ENCODE peak calls at places on chromosomes 5 and 9, in six cellular contexts. One of them, this sample, is unnamed.

GRCh38 chr9:125747765-125748510 is 765 bp downstream of the PBX3 start:
- DNase-seq in breast epithelium: no peak
- DNase-seq in GM23248: peak; percentile 67
- DNase-seq in PC-3: peak; percentile 14
- DNase-seq in fibroblast of lung: no peak
- DNase-seq in left lung: peak; percentile 92
- DNase-seq in this sample: peak; percentile 58

GRCh38 chr5:110161162-110161561 is 471.4 kb downstream of the MAN2A1 start:
- DNase-seq in left lung: no peak
- DNase-seq in breast epithelium: no peak
- DNase-seq in GM23248: no peak
- DNase-seq in fibroblast of lung: peak; percentile 20
- DNase-seq in PC-3: peak; percentile 28
- DNase-seq in this sample: no peak

GRCh38 chr5:219492-219891 is 1.4 kb downstream of the SDHA start:
- DNase-seq in GM23248: peak; percentile 74
- DNase-seq in fibroblast of lung: peak; percentile 59
- DNase-seq in left lung: no peak
- DNase-seq in PC-3: peak; percentile 45
- DNase-seq in breast epithelium: no peak
- DNase-seq in this sample: peak; percentile 29

GRCh38 chr5:135729582-135729879 is 104.9 kb upstream of the SLC25A48 start:
- DNase-seq in GM23248: no peak
- DNase-seq in fibroblast of lung: no peak
- DNase-seq in PC-3: peak; percentile 6
- DNase-seq in breast epithelium: no peak
- DNase-seq in left lung: no peak
- DNase-seq in this sample: no peak

GRCh38 chr9:21413089-21414023 is 4.4 kb downstream of the IFNA8 start:
- DNase-seq in fibroblast of lung: no peak
- DNase-seq in breast epithelium: no peak
- DNase-seq in PC-3: no peak
- DNase-seq in left lung: no peak
- DNase-seq in GM23248: peak; percentile 12
- DNase-seq in this sample: no peak

GRCh38 chr5:40361378-40361777 is 318.3 kb upstream of the PTGER4 start:
- DNase-seq in left lung: no peak
- DNase-seq in PC-3: no peak
- DNase-seq in GM23248: no peak
- DNase-seq in fibroblast of lung: no peak
- DNase-seq in breast epithelium: no peak
- DNase-seq in this sample: no peak

GRCh38 chr5:79261907-79262306 is 26.0 kb downstream of the JMY start:
- DNase-seq in GM23248: no peak
- DNase-seq in fibroblast of lung: no peak
- DNase-seq in PC-3: no peak
- DNase-seq in left lung: no peak
- DNase-seq in breast epithelium: no peak
- DNase-seq in this sample: no peak

GRCh38 chr5:135033026-135033861 is 784 bp downstream of the PITX1 start:
- DNase-seq in breast epithelium: no peak
- DNase-seq in GM23248: peak; percentile 54
- DNase-seq in fibroblast of lung: peak; percentile 19
- DNase-seq in left lung: peak; percentile 71
- DNase-seq in PC-3: peak; percentile 24
- DNase-seq in this sample: no peak

GRCh38 chr5:129670944-129671343 is 77.0 kb upstream of the MINAR2 start:
- DNase-seq in left lung: no peak
- DNase-seq in GM23248: peak; percentile 14
- DNase-seq in fibroblast of lung: peak; percentile 76
- DNase-seq in PC-3: peak; percentile 61
- DNase-seq in breast epithelium: no peak
- DNase-seq in this sample: no peak

GRCh38 chr5:105898183-105898582 is 1772.6 kb downstream of the EFNA5 start:
- DNase-seq in breast epithelium: no peak
- DNase-seq in left lung: no peak
- DNase-seq in PC-3: no peak
- DNase-seq in fibroblast of lung: no peak
- DNase-seq in GM23248: no peak
- DNase-seq in this sample: no peak

GRCh38 chr5:172035039-172035438 is 28.6 kb upstream of the FBXW11 start:
- DNase-seq in PC-3: no peak
- DNase-seq in left lung: no peak
- DNase-seq in fibroblast of lung: no peak
- DNase-seq in GM23248: no peak
- DNase-seq in breast epithelium: no peak
- DNase-seq in this sample: no peak

GRCh38 chr5:163564321-163564924 is 59.0 kb downstream of the MAT2B start:
- DNase-seq in fibroblast of lung: peak; percentile 40
- DNase-seq in PC-3: peak; percentile 84
- DNase-seq in breast epithelium: no peak
- DNase-seq in GM23248: peak; percentile 72
- DNase-seq in left lung: no peak
- DNase-seq in this sample: peak; percentile 70

GRCh38 chr9:110217656-110218099 is 9.7 kb upstream of the C9orf152 start:
- DNase-seq in GM23248: peak; percentile 66
- DNase-seq in PC-3: peak; percentile 62
- DNase-seq in fibroblast of lung: peak; percentile 43
- DNase-seq in breast epithelium: no peak
- DNase-seq in left lung: no peak
- DNase-seq in this sample: no peak

GRCh38 chr9:91360551-91361293 is 996 bp downstream of the AUH start:
- DNase-seq in PC-3: no peak
- DNase-seq in GM23248: peak; percentile 29
- DNase-seq in breast epithelium: no peak
- DNase-seq in fibroblast of lung: no peak
- DNase-seq in left lung: no peak
- DNase-seq in this sample: no peak

GRCh38 chr9:129241725-129242124 is 63.7 kb upstream of the IER5L start:
- DNase-seq in breast epithelium: no peak
- DNase-seq in left lung: no peak
- DNase-seq in fibroblast of lung: no peak
- DNase-seq in GM23248: no peak
- DNase-seq in PC-3: no peak
- DNase-seq in this sample: no peak

GRCh38 chr5:175893466-175893865 is 22.1 kb downstream of the CPLX2 start:
- DNase-seq in PC-3: no peak
- DNase-seq in fibroblast of lung: no peak
- DNase-seq in GM23248: no peak
- DNase-seq in breast epithelium: no peak
- DNase-seq in left lung: no peak
- DNase-seq in this sample: no peak

GRCh38 chr5:135307143-135307903 is 91.7 kb downstream of the MACROH2A1 start:
- DNase-seq in GM23248: no peak
- DNase-seq in left lung: no peak
- DNase-seq in fibroblast of lung: peak; percentile 17
- DNase-seq in breast epithelium: no peak
- DNase-seq in PC-3: no peak
- DNase-seq in this sample: no peak

GRCh38 chr5:123811771-123812170 is 299.8 kb downstream of the CSNK1G3 start:
- DNase-seq in fibroblast of lung: no peak
- DNase-seq in GM23248: no peak
- DNase-seq in PC-3: no peak
- DNase-seq in breast epithelium: no peak
- DNase-seq in left lung: no peak
- DNase-seq in this sample: no peak

GRCh38 chr5:21711854-21712752 is 1141.0 kb downstream of the CDH12 start:
- DNase-seq in fibroblast of lung: peak; percentile 47
- DNase-seq in breast epithelium: no peak
- DNase-seq in left lung: no peak
- DNase-seq in PC-3: peak; percentile 68
- DNase-seq in GM23248: peak; percentile 13
- DNase-seq in this sample: no peak

GRCh38 chr5:58135571-58136335 is 324.1 kb downstream of the PLK2 start:
- DNase-seq in GM23248: peak; percentile 68
- DNase-seq in left lung: no peak
- DNase-seq in breast epithelium: no peak
- DNase-seq in PC-3: peak; percentile 74
- DNase-seq in fibroblast of lung: peak; percentile 67
- DNase-seq in this sample: no peak

GRCh38 chr5:95857185-95857945 is 34.8 kb upstream of the GLRX start:
- DNase-seq in left lung: no peak
- DNase-seq in PC-3: no peak
- DNase-seq in breast epithelium: peak; percentile 69
- DNase-seq in GM23248: peak; percentile 66
- DNase-seq in fibroblast of lung: peak; percentile 42
- DNase-seq in this sample: no peak

GRCh38 chr9:113558632-113559502 is 95.3 kb downstream of the RGS3 start:
- DNase-seq in fibroblast of lung: peak; percentile 76
- DNase-seq in breast epithelium: peak; percentile 60
- DNase-seq in GM23248: peak; percentile 78
- DNase-seq in left lung: no peak
- DNase-seq in PC-3: no peak
- DNase-seq in this sample: peak; percentile 47

GRCh38 chr5:14706615-14707021 is 42.1 kb downstream of the OTULIN start:
- DNase-seq in GM23248: peak; percentile 77
- DNase-seq in left lung: no peak
- DNase-seq in breast epithelium: no peak
- DNase-seq in fibroblast of lung: peak; percentile 72
- DNase-seq in PC-3: no peak
- DNase-seq in this sample: no peak

GRCh38 chr9:113298924-113299770 is 4.0 kb downstream of the RNF183 start:
- DNase-seq in breast epithelium: no peak
- DNase-seq in left lung: no peak
- DNase-seq in PC-3: no peak
- DNase-seq in GM23248: no peak
- DNase-seq in fibroblast of lung: no peak
- DNase-seq in this sample: no peak

GRCh38 chr9:131755541-131756198 is 15.8 kb upstream of the RAPGEF1 start:
- DNase-seq in fibroblast of lung: peak; percentile 68
- DNase-seq in GM23248: peak; percentile 90
- DNase-seq in left lung: peak; percentile 89
- DNase-seq in PC-3: peak; percentile 77
- DNase-seq in breast epithelium: peak; percentile 84
- DNase-seq in this sample: peak; percentile 84

GRCh38 chr9:34372598-34373011 is 4.1 kb downstream of the MYORG start:
- DNase-seq in breast epithelium: peak; percentile 88
- DNase-seq in left lung: no peak
- DNase-seq in PC-3: no peak
- DNase-seq in fibroblast of lung: no peak
- DNase-seq in GM23248: no peak
- DNase-seq in this sample: no peak

GRCh38 chr5:115800108-115800507 is 16.4 kb downstream of the CDO1 start:
- DNase-seq in GM23248: no peak
- DNase-seq in breast epithelium: no peak
- DNase-seq in fibroblast of lung: no peak
- DNase-seq in PC-3: no peak
- DNase-seq in left lung: no peak
- DNase-seq in this sample: no peak

GRCh38 chr9:129895376-129896268 is 60.4 kb downstream of the USP20 start:
- DNase-seq in left lung: no peak
- DNase-seq in fibroblast of lung: no peak
- DNase-seq in PC-3: no peak
- DNase-seq in breast epithelium: no peak
- DNase-seq in GM23248: no peak
- DNase-seq in this sample: no peak

GRCh38 chr5:139415221-139415861 is 11.5 kb upstream of the SPATA24 start:
- DNase-seq in fibroblast of lung: no peak
- DNase-seq in PC-3: no peak
- DNase-seq in left lung: no peak
- DNase-seq in GM23248: no peak
- DNase-seq in breast epithelium: no peak
- DNase-seq in this sample: no peak

GRCh38 chr9:94801242-94801641 is 74.7 kb downstream of the AOPEP start:
- DNase-seq in fibroblast of lung: peak; percentile 58
- DNase-seq in PC-3: no peak
- DNase-seq in GM23248: peak; percentile 38
- DNase-seq in breast epithelium: no peak
- DNase-seq in left lung: no peak
- DNase-seq in this sample: no peak
- H3K27ac ChIP-seq in fibroblast of lung: peak overlapping the region; percentile 3
- H3K27ac ChIP-seq in PC-3: no peak overlapping the region
- H3K27ac ChIP-seq in GM23248: peak overlapping the region; percentile 36
- H3K27ac ChIP-seq in breast epithelium: peak overlapping the region; percentile 67
- H3K27ac ChIP-seq in left lung: peak overlapping the region; percentile 83
- H3K27ac ChIP-seq in this sample: no peak overlapping the region

DNA sequence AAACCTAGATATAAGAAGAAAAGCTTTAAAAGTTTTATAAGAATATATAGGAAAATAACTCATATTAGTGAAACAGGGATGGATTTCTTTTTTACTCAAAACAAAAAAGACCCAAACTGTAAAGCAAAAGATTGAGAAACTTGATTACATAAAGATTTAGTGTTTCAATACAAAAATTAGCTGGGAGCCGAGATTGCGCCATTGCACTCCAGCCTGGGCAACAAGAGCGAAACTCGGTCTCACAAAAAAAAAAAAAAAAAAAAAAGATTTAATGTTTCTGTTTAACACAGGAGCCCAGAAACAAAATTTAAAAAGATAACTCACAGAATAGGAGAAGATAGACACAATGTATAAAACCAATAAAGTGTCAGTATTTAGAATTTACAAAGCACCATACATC is 45.2 kb downstream of the CDC14B start:
- DNase-seq in GM23248: no peak
- DNase-seq in left lung: peak; percentile 25
- DNase-seq in fibroblast of lung: no peak
- DNase-seq in PC-3: no peak
- DNase-seq in breast epithelium: no peak
- DNase-seq in this sample: no peak
- H3K4me1 ChIP-seq in GM23248: no peaks in the 10 kb centered on the region
- H3K4me1 ChIP-seq in left lung: no peaks in the 10 kb centered on the region
- H3K4me1 ChIP-seq in fibroblast of lung: peaks cover 3% of the 10 kb centered on the region
- H3K4me1 ChIP-seq in PC-3: no peaks in the 10 kb centered on the region
- H3K4me1 ChIP-seq in breast epithelium: no peaks in the 10 kb centered on the region
- H3K4me1 ChIP-seq in this sample: no peaks in the 10 kb centered on the region

DNA sequence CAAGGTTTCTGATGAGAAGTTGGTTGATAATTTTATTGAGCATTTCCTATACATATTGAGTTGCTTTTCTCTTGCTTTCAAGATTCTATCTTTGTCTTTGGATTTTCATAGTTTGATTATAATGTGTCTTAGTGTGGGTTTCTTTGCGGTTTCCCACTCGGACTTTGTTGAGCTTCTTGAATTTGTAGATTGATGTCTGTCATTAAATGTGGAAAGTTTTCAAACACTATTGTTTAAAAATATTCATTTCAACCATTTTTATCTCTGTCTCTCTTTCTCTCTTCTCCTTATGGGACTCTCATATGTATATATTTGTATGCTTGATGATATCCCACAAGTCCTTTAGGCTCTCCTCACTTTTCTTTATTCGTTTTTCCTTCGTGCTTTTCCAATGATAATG is 18.5 kb upstream of the PCDHA1 start:
- DNase-seq in GM23248: no peak
- DNase-seq in fibroblast of lung: no peak
- DNase-seq in left lung: no peak
- DNase-seq in breast epithelium: no peak
- DNase-seq in PC-3: no peak
- DNase-seq in this sample: no peak
- H3K9me3 ChIP-seq in GM23248: peaks cover 30% of the 10 kb centered on the region
- H3K9me3 ChIP-seq in fibroblast of lung: no peaks in the 10 kb centered on the region
- H3K9me3 ChIP-seq in left lung: peaks cover 100% of the 10 kb centered on the region
- H3K9me3 ChIP-seq in breast epithelium: peaks cover 99% of the 10 kb centered on the region
- H3K9me3 ChIP-seq in PC-3: peaks cover 43% of the 10 kb centered on the region
- H3K9me3 ChIP-seq in this sample: peaks cover 16% of the 10 kb centered on the region

DNA sequence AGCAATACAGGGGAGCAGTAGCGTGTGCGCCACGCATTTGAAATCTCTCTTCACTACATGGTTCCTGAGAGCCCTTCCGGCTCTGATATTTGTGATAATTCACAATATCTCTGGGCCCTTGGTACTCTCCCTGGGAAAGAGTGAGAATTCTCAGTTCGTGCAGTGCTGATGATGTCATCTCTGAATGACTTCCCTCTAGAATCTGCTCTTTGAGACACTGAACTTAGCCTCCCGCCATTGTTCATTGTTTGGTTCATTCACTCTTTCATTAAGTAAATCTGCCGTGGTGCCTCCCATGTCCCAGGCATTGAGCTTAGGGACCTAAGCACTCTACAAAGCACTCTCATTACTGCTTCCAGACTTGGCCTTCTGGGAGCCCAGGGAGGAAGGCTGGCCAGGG is 94.0 kb downstream of the PPARGC1B start:
- DNase-seq in breast epithelium: no peak
- DNase-seq in PC-3: no peak
- DNase-seq in left lung: no peak
- DNase-seq in GM23248: no peak
- DNase-seq in fibroblast of lung: no peak
- DNase-seq in this sample: no peak
- H3K27ac ChIP-seq in breast epithelium: peak overlapping the region; percentile 88
- H3K27ac ChIP-seq in PC-3: no peak overlapping the region
- H3K27ac ChIP-seq in left lung: no peak overlapping the region
- H3K27ac ChIP-seq in GM23248: no peak overlapping the region
- H3K27ac ChIP-seq in fibroblast of lung: no peak overlapping the region
- H3K27ac ChIP-seq in this sample: peak overlapping the region; percentile 19